ENCODE peak calls at places on chromosomes 16 and 17, in five cellular contexts. One of them, this sample, is unnamed. For H3K4me1, the result is how much of the 10 kb centered on the place peaks cover.

GRCh38 chr17:28953444-28954118 is 2.3 kb upstream of the PHF12 start:
- DNase-seq in PC-3: peak
- DNase-seq in uterus: peak
- DNase-seq in IMR-90: peak
- DNase-seq in H9: peak
- DNase-seq in this sample: peak

GRCh38 chr16:88784074-88784855 is 755 bp downstream of the PIEZO1 start:
- DNase-seq in PC-3: peak
- DNase-seq in uterus: peak
- DNase-seq in IMR-90: peak
- DNase-seq in H9: peak
- DNase-seq in this sample: peak

GRCh38 chr17:18038149-18038850 is 668 bp downstream of the ATPAF2 start:
- DNase-seq in PC-3: no peak
- DNase-seq in uterus: no peak
- DNase-seq in IMR-90: peak
- DNase-seq in H9: no peak
- DNase-seq in this sample: no peak

GRCh38 chr17:31448467-31449077 is 57.1 kb downstream of the RAB11FIP4 start:
- DNase-seq in PC-3: peak
- DNase-seq in uterus: no peak
- DNase-seq in IMR-90: peak
- DNase-seq in H9: no peak
- DNase-seq in this sample: no peak

GRCh38 chr17:42190491-42191180 is 3.7 kb downstream of the GHDC start:
- DNase-seq in PC-3: no peak
- DNase-seq in uterus: no peak
- DNase-seq in IMR-90: no peak
- DNase-seq in H9: peak
- DNase-seq in this sample: no peak

GRCh38 chr16:29811170-29811895 is 660 bp upstream of the PRRT2 start:
- DNase-seq in PC-3: peak
- DNase-seq in uterus: peak
- DNase-seq in IMR-90: peak
- DNase-seq in H9: peak
- DNase-seq in this sample: peak

GRCh38 chr16:1708768-1709180 is 2.8 kb downstream of the MAPK8IP3 start:
- DNase-seq in PC-3: peak
- DNase-seq in uterus: no peak
- DNase-seq in IMR-90: peak
- DNase-seq in H9: no peak
- DNase-seq in this sample: no peak

GRCh38 chr17:4715071-4715749 is 4.8 kb downstream of the ARRB2 start:
- DNase-seq in PC-3: no peak
- DNase-seq in uterus: no peak
- DNase-seq in IMR-90: no peak
- DNase-seq in H9: no peak
- DNase-seq in this sample: no peak

GRCh38 chr16:29961479-29962343 is at the start of gene TMEM219:
- DNase-seq in PC-3: peak
- DNase-seq in uterus: peak
- DNase-seq in IMR-90: peak
- DNase-seq in H9: peak
- DNase-seq in this sample: peak

GRCh38 chr17:20920813-20921199 is 122.0 kb downstream of the USP22 start:
- DNase-seq in PC-3: no peak
- DNase-seq in uterus: no peak
- DNase-seq in IMR-90: peak
- DNase-seq in H9: no peak
- DNase-seq in this sample: no peak

GRCh38 chr16:24419709-24420108 is 119.7 kb upstream of the RBBP6 start:
- DNase-seq in PC-3: no peak
- DNase-seq in uterus: no peak
- DNase-seq in IMR-90: no peak
- DNase-seq in H9: no peak
- DNase-seq in this sample: no peak

GRCh38 chr16:66188786-66189725 is 177.4 kb upstream of the CDH5 start:
- DNase-seq in PC-3: no peak
- DNase-seq in uterus: peak
- DNase-seq in IMR-90: peak
- DNase-seq in H9: no peak
- DNase-seq in this sample: no peak

GRCh38 chr17:53680745-53681144 is 142.0 kb upstream of the KIF2B start:
- DNase-seq in PC-3: no peak
- DNase-seq in uterus: no peak
- DNase-seq in IMR-90: no peak
- DNase-seq in H9: no peak
- DNase-seq in this sample: no peak

GRCh38 chr16:48611329-48612137 is 1.6 kb upstream of the N4BP1 start:
- DNase-seq in PC-3: no peak
- DNase-seq in uterus: no peak
- DNase-seq in IMR-90: no peak
- DNase-seq in H9: peak
- DNase-seq in this sample: no peak

GRCh38 chr17:76161619-76162222 is 20.7 kb upstream of the FOXJ1 start:
- DNase-seq in PC-3: no peak
- DNase-seq in uterus: no peak
- DNase-seq in IMR-90: no peak
- DNase-seq in H9: no peak
- DNase-seq in this sample: no peak

GRCh38 chr16:77480671-77481315 is 46.0 kb upstream of the ADAMTS18 start:
- DNase-seq in PC-3: no peak
- DNase-seq in uterus: no peak
- DNase-seq in IMR-90: no peak
- DNase-seq in H9: no peak
- DNase-seq in this sample: no peak

GRCh38 chr17:76546556-76547182 is 6.8 kb downstream of the PRCD start:
- DNase-seq in PC-3: peak
- DNase-seq in uterus: no peak
- DNase-seq in IMR-90: peak
- DNase-seq in H9: no peak
- DNase-seq in this sample: no peak

GRCh38 chr17:56742601-56743000 is 91.1 kb downstream of the C17orf67 start:
- DNase-seq in PC-3: no peak
- DNase-seq in uterus: no peak
- DNase-seq in IMR-90: no peak
- DNase-seq in H9: no peak
- DNase-seq in this sample: no peak

GRCh38 chr16:4801051-4801961 is 1.1 kb downstream of the ROGDI start:
- DNase-seq in PC-3: no peak
- DNase-seq in uterus: no peak
- DNase-seq in IMR-90: no peak
- DNase-seq in H9: no peak
- DNase-seq in this sample: no peak

GRCh38 chr16:64019339-64019738 is 1102.5 kb downstream of the CDH11 start:
- DNase-seq in PC-3: no peak
- DNase-seq in uterus: no peak
- DNase-seq in IMR-90: no peak
- DNase-seq in H9: no peak
- DNase-seq in this sample: no peak

GRCh38 chr17:39365252-39365651 is 36.2 kb downstream of the FBXL20 start:
- DNase-seq in PC-3: no peak
- DNase-seq in uterus: no peak
- DNase-seq in IMR-90: peak
- DNase-seq in H9: no peak
- DNase-seq in this sample: no peak

GRCh38 chr16:23013484-23013883 is 135.8 kb downstream of the USP31 start:
- DNase-seq in PC-3: peak
- DNase-seq in uterus: no peak
- DNase-seq in IMR-90: peak
- DNase-seq in H9: no peak
- DNase-seq in this sample: no peak
- TF ChIP-seq CTCF in PC-3: peak
- TF ChIP-seq CTCF in uterus: no peak
- TF ChIP-seq CTCF in IMR-90: no peak
- TF ChIP-seq CTCF in H9: peak
- TF ChIP-seq CTCF in this sample: no peak

GRCh38 chr16:55506708-55507107 is 2.2 kb upstream of the LPCAT2 start:
- DNase-seq in PC-3: no peak
- DNase-seq in uterus: no peak
- DNase-seq in IMR-90: no peak
- DNase-seq in H9: no peak
- DNase-seq in this sample: no peak
- H3K27ac ChIP-seq in PC-3: no peak
- H3K27ac ChIP-seq in uterus: no peak
- H3K27ac ChIP-seq in IMR-90: no peak
- H3K27ac ChIP-seq in H9: no peak
- H3K27ac ChIP-seq in this sample: no peak

GRCh38 chr17:78791840-78792709 is 10.0 kb upstream of the CYTH1 start:
- DNase-seq in PC-3: no peak
- DNase-seq in uterus: no peak
- DNase-seq in IMR-90: no peak
- DNase-seq in H9: no peak
- DNase-seq in this sample: no peak
- H3K4me1 ChIP-seq in PC-3: under half
- H3K4me1 ChIP-seq in uterus: under half
- H3K4me1 ChIP-seq in IMR-90: under half
- H3K4me1 ChIP-seq in H9: under half
- H3K4me1 ChIP-seq in this sample: under half

GRCh38 chr17:69336580-69336979 is 9.6 kb upstream of the ABCA5 start:
- DNase-seq in PC-3: peak
- DNase-seq in uterus: no peak
- DNase-seq in IMR-90: no peak
- DNase-seq in H9: no peak
- DNase-seq in this sample: no peak
- TF ChIP-seq CTCF in PC-3: peak
- TF ChIP-seq CTCF in uterus: no peak
- TF ChIP-seq CTCF in IMR-90: no peak
- TF ChIP-seq CTCF in H9: peak
- TF ChIP-seq CTCF in this sample: no peak

GRCh38 chr17:16986391-16986790 is 14.5 kb upstream of the TNFRSF13B start:
- DNase-seq in PC-3: peak
- DNase-seq in uterus: no peak
- DNase-seq in IMR-90: peak
- DNase-seq in H9: no peak
- DNase-seq in this sample: no peak
- H3K27ac ChIP-seq in PC-3: no peak
- H3K27ac ChIP-seq in uterus: no peak
- H3K27ac ChIP-seq in IMR-90: no peak
- H3K27ac ChIP-seq in H9: no peak
- H3K27ac ChIP-seq in this sample: no peak

DNA sequence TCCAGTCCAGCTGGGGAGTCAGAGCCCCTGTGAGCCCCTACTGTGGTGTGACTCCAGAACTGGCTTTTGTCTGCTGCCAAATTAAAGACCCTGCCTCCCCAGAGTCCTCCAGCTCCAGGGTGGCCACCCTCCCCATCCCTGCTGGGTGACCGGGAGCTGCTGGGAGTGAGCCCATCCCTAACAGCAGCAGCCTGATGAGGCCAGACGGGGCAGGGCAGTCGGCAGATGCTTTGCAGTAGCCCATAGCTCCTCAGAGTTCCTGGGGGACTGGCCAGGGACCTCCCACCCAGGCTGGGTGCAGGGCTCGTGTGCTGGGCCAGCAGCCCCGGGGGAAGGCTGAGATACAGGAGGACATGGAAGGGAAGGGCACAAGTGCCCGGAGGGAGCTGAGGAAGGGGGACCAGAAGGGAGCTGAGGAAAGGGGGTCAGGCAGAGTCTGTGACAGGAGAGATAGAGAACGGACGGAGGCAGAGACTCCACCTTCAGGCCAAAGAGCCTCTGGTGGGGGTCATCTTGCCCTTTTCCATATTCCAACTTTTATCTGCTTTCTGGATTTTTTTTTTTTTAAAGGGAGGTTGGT is 12.7 kb upstream of the MRPS23 start:
- DNase-seq in PC-3: no peak
- DNase-seq in uterus: peak
- DNase-seq in IMR-90: no peak
- DNase-seq in H9: peak
- DNase-seq in this sample: no peak
- H3K4me1 ChIP-seq in PC-3: under half
- H3K4me1 ChIP-seq in uterus: under half
- H3K4me1 ChIP-seq in IMR-90: under half
- H3K4me1 ChIP-seq in H9: under half
- H3K4me1 ChIP-seq in this sample: under half

DNA sequence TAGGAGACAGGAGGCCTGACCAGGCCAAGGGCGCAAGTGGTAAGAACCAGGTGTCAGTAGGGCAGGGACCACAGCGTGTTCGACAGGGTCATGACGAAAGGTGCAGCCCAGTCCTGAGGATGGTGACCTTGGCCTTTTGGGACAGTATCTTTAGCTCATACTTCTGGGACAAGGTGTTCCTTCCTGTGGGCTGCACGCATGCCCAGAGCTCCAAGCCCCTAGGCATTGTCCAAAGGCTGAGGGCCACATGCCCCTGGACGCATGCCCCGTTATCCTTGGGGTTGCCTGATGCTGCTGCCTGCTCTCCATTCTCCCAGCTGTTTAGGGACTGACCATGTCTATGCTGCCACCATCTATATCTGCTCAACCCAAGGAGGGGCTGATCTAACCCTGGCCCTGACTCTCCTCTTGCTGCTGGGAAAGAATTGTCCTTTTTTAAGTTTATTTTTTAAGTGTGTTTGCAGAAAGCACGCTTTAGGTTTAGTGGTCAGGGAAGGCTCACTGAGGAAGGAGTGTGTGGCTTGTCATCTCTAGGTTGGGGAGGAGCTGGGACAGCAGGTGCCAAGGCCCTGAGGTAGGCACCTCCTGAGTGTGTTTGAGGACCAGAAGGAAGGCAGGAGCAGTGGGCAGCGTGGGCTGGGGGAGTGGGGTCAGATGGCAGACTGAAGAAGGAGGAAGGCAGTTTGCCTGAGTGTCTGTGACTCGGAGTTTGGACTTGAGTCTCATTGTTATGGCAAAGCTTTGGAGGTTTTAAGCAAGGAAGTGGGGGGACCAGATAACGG is 15.0 kb upstream of the CBX4 start:
- DNase-seq in PC-3: no peak
- DNase-seq in uterus: no peak
- DNase-seq in IMR-90: no peak
- DNase-seq in H9: no peak
- DNase-seq in this sample: no peak
- TF ChIP-seq CTCF in PC-3: no peak
- TF ChIP-seq CTCF in uterus: no peak
- TF ChIP-seq CTCF in IMR-90: no peak
- TF ChIP-seq CTCF in H9: no peak
- TF ChIP-seq CTCF in this sample: no peak

GRCh38 chr17:73545109-73545508 is 99.1 kb downstream of the SDK2 start:
- DNase-seq in PC-3: no peak
- DNase-seq in uterus: no peak
- DNase-seq in IMR-90: no peak
- DNase-seq in H9: no peak
- DNase-seq in this sample: no peak

GRCh38 chr17:73547790-73548189 is 96.5 kb downstream of the SDK2 start:
- DNase-seq in PC-3: no peak
- DNase-seq in uterus: no peak
- DNase-seq in IMR-90: no peak
- DNase-seq in H9: no peak
- DNase-seq in this sample: no peak

GRCh38 chr17:73546770-73547345 is 97.4 kb downstream of the SDK2 start:
- DNase-seq in PC-3: peak
- DNase-seq in uterus: no peak
- DNase-seq in IMR-90: no peak
- DNase-seq in H9: peak
- DNase-seq in this sample: peak

GRCh38 chr17:73545633-73546032 is 98.6 kb downstream of the SDK2 start:
- DNase-seq in PC-3: no peak
- DNase-seq in uterus: no peak
- DNase-seq in IMR-90: no peak
- DNase-seq in H9: no peak
- DNase-seq in this sample: no peak

GRCh38 chr17:73546121-73546520 is 98.1 kb downstream of the SDK2 start:
- DNase-seq in PC-3: no peak
- DNase-seq in uterus: no peak
- DNase-seq in IMR-90: no peak
- DNase-seq in H9: no peak
- DNase-seq in this sample: no peak
- H3K27ac ChIP-seq in PC-3: no peak
- H3K27ac ChIP-seq in uterus: no peak
- H3K27ac ChIP-seq in IMR-90: no peak
- H3K27ac ChIP-seq in H9: no peak
- H3K27ac ChIP-seq in this sample: no peak